ENCODE peak calls at places on chromosome 17, in four cellular contexts. One of them, this sample, is unnamed.
A peak's percentile ranks its signal among the peaks of the same experiment; 100 is the strongest.

GRCh38 chr17:32285286-32285685 is 19.7 kb downstream of the RHBDL3 start:
- DNase-seq in HepG2: no peak
- DNase-seq in transverse colon: no peak
- DNase-seq in GM23338: no peak
- DNase-seq in this sample: no peak

GRCh38 chr17:73850426-73850825 is 206.2 kb upstream of the SDK2 start:
- DNase-seq in HepG2: no peak
- DNase-seq in transverse colon: no peak
- DNase-seq in GM23338: no peak
- DNase-seq in this sample: no peak

GRCh38 chr17:21358682-21359482 is 17.3 kb upstream of the KCNJ12 start:
- DNase-seq in transverse colon: no peak
- DNase-seq in GM23338: no peak
- DNase-seq in HepG2: no peak
- DNase-seq in this sample: no peak

GRCh38 chr17:5002121-5002788 is 4.5 kb downstream of the KIF1C start:
- DNase-seq in HepG2: no peak
- DNase-seq in transverse colon: no peak
- DNase-seq in GM23338: no peak
- DNase-seq in this sample: no peak

GRCh38 chr17:3963214-3964201 is 729 bp downstream of the ATP2A3 start:
- DNase-seq in HepG2: no peak
- DNase-seq in transverse colon: peak; percentile 73
- DNase-seq in GM23338: peak; percentile 69
- DNase-seq in this sample: peak; percentile 47

GRCh38 chr17:76051571-76051970 is 20.7 kb downstream of the SRP68 start:
- DNase-seq in transverse colon: no peak
- DNase-seq in GM23338: no peak
- DNase-seq in HepG2: no peak
- DNase-seq in this sample: no peak

GRCh38 chr17:31064707-31065106 is 30.1 kb upstream of the NF1 start:
- DNase-seq in HepG2: no peak
- DNase-seq in GM23338: no peak
- DNase-seq in transverse colon: no peak
- DNase-seq in this sample: no peak

GRCh38 chr17:82657926-82658325 is 9.7 kb upstream of the WDR45B start:
- DNase-seq in transverse colon: no peak
- DNase-seq in HepG2: no peak
- DNase-seq in GM23338: no peak
- DNase-seq in this sample: no peak

GRCh38 chr17:46765491-46765890 is 53.0 kb downstream of the WNT3 start:
- DNase-seq in transverse colon: no peak
- DNase-seq in GM23338: no peak
- DNase-seq in HepG2: no peak
- DNase-seq in this sample: no peak

GRCh38 chr17:35241520-35241919 is 1.4 kb upstream of the SLFN5 start:
- DNase-seq in HepG2: no peak
- DNase-seq in GM23338: peak; percentile 15
- DNase-seq in transverse colon: no peak
- DNase-seq in this sample: no peak

GRCh38 chr17:10698116-10698818 is 873 bp downstream of the ADPRM start:
- DNase-seq in GM23338: peak; percentile 11
- DNase-seq in transverse colon: no peak
- DNase-seq in HepG2: peak; percentile 10
- DNase-seq in this sample: no peak

GRCh38 chr17:8435245-8436168 is at the start of gene NDEL1:
- DNase-seq in GM23338: peak; percentile 99
- DNase-seq in transverse colon: peak; percentile 99
- DNase-seq in HepG2: peak; percentile 92
- DNase-seq in this sample: peak; percentile 100

GRCh38 chr17:74243013-74243755 is 29.8 kb downstream of the TTYH2 start:
- DNase-seq in transverse colon: no peak
- DNase-seq in HepG2: no peak
- DNase-seq in GM23338: no peak
- DNase-seq in this sample: no peak

GRCh38 chr17:62064791-62065563 is at the start of gene MED13:
- DNase-seq in HepG2: peak; percentile 32
- DNase-seq in GM23338: peak; percentile 64
- DNase-seq in transverse colon: peak; percentile 71
- DNase-seq in this sample: peak; percentile 65

GRCh38 chr17:61212655-61213054 is 187.0 kb upstream of the TBX2 start:
- DNase-seq in HepG2: no peak
- DNase-seq in transverse colon: no peak
- DNase-seq in GM23338: no peak
- DNase-seq in this sample: no peak

GRCh38 chr17:44417553-44417952 is 28.1 kb upstream of the ITGA2B start:
- DNase-seq in HepG2: peak; percentile 20
- DNase-seq in transverse colon: no peak
- DNase-seq in GM23338: no peak
- DNase-seq in this sample: no peak

GRCh38 chr17:71430281-71430680 is 690.5 kb upstream of the SOX9 start:
- DNase-seq in GM23338: no peak
- DNase-seq in HepG2: no peak
- DNase-seq in transverse colon: no peak
- DNase-seq in this sample: no peak

GRCh38 chr17:11996722-11997146 is 541 bp downstream of the ZNF18 start:
- DNase-seq in HepG2: peak; percentile 39
- DNase-seq in transverse colon: peak; percentile 55
- DNase-seq in GM23338: peak; percentile 70
- DNase-seq in this sample: no peak

GRCh38 chr17:31653710-31654109 is 205.3 kb downstream of the COPRS start:
- DNase-seq in transverse colon: no peak
- DNase-seq in GM23338: no peak
- DNase-seq in HepG2: no peak
- DNase-seq in this sample: no peak

GRCh38 chr17:17757944-17758343 is 76.7 kb downstream of the RAI1 start:
- DNase-seq in GM23338: no peak
- DNase-seq in transverse colon: no peak
- DNase-seq in HepG2: no peak
- DNase-seq in this sample: no peak

GRCh38 chr17:72456026-72456569 is 335.3 kb downstream of the SOX9 start:
- DNase-seq in GM23338: no peak
- DNase-seq in HepG2: peak; percentile 73
- DNase-seq in transverse colon: peak; percentile 80
- DNase-seq in this sample: no peak

GRCh38 chr17:43020789-43021738 is 1.1 kb downstream of the VAT1 start:
- DNase-seq in GM23338: peak; percentile 75
- DNase-seq in transverse colon: peak; percentile 67
- DNase-seq in HepG2: peak; percentile 63
- DNase-seq in this sample: peak; percentile 76

GRCh38 chr17:1386265-1386664 is 13.8 kb downstream of the YWHAE start:
- DNase-seq in GM23338: no peak
- DNase-seq in transverse colon: no peak
- DNase-seq in HepG2: no peak
- DNase-seq in this sample: no peak

GRCh38 chr17:44279586-44280344 is 11.8 kb upstream of the SLC4A1 start:
- DNase-seq in HepG2: peak; percentile 86
- DNase-seq in GM23338: peak; percentile 89
- DNase-seq in transverse colon: peak; percentile 80
- DNase-seq in this sample: no peak

GRCh38 chr17:5592382-5592781 is 8.1 kb upstream of the NLRP1 start:
- DNase-seq in GM23338: peak; percentile 84
- DNase-seq in transverse colon: no peak
- DNase-seq in HepG2: peak; percentile 33
- DNase-seq in this sample: peak; percentile 38

GRCh38 chr17:869567-870530 is 87.7 kb downstream of the MRM3 start:
- DNase-seq in GM23338: no peak
- DNase-seq in HepG2: no peak
- DNase-seq in transverse colon: no peak
- DNase-seq in this sample: no peak

GRCh38 chr17:77161953-77162352 is 21.2 kb downstream of the SEC14L1 start:
- DNase-seq in GM23338: no peak
- DNase-seq in transverse colon: no peak
- DNase-seq in HepG2: no peak
- DNase-seq in this sample: no peak

GRCh38 chr17:44798352-44798751 is 31.7 kb downstream of the GJC1 start:
- DNase-seq in transverse colon: no peak
- DNase-seq in HepG2: no peak
- DNase-seq in GM23338: no peak
- DNase-seq in this sample: no peak

GRCh38 chr17:6218333-6218732 is 148.2 kb downstream of the WSCD1 start:
- DNase-seq in transverse colon: no peak
- DNase-seq in HepG2: no peak
- DNase-seq in GM23338: no peak
- DNase-seq in this sample: no peak

GRCh38 chr17:68955181-68955841 is at the start of gene ABCA8:
- DNase-seq in transverse colon: no peak
- DNase-seq in GM23338: no peak
- DNase-seq in HepG2: no peak
- DNase-seq in this sample: no peak

GRCh38 chr17:62644487-62645173 is 17.2 kb downstream of the MRC2 start:
- DNase-seq in HepG2: peak; percentile 59
- DNase-seq in GM23338: peak; percentile 80
- DNase-seq in transverse colon: no peak
- DNase-seq in this sample: no peak

GRCh38 chr17:5832886-5833285 is 237.3 kb upstream of the WSCD1 start:
- DNase-seq in GM23338: peak; percentile 84
- DNase-seq in HepG2: peak; percentile 37
- DNase-seq in transverse colon: no peak
- DNase-seq in this sample: no peak

GRCh38 chr17:64005734-64006167 is 7.6 kb downstream of the PRR29 start:
- DNase-seq in GM23338: no peak
- DNase-seq in transverse colon: peak; percentile 33
- DNase-seq in HepG2: peak; percentile 62
- DNase-seq in this sample: no peak

GRCh38 chr17:27296427-27296979 is 2.6 kb downstream of the WSB1 start:
- DNase-seq in HepG2: no peak
- DNase-seq in transverse colon: no peak
- DNase-seq in GM23338: no peak
- DNase-seq in this sample: no peak

GRCh38 chr17:31492880-31493655 is 101.6 kb downstream of the RAB11FIP4 start:
- DNase-seq in transverse colon: peak; percentile 56
- DNase-seq in GM23338: no peak
- DNase-seq in HepG2: no peak
- DNase-seq in this sample: no peak

GRCh38 chr17:57210224-57210553 is 46.1 kb upstream of the MSI2 start:
- DNase-seq in transverse colon: no peak
- DNase-seq in GM23338: no peak
- DNase-seq in HepG2: no peak
- DNase-seq in this sample: no peak

GRCh38 chr17:31452561-31453110 is 61.2 kb downstream of the RAB11FIP4 start:
- DNase-seq in GM23338: no peak
- DNase-seq in transverse colon: no peak
- DNase-seq in HepG2: no peak
- DNase-seq in this sample: no peak

GRCh38 chr17:78227455-78227916 is 3.9 kb upstream of the TMEM235 start:
- DNase-seq in HepG2: no peak
- DNase-seq in transverse colon: no peak
- DNase-seq in GM23338: no peak
- DNase-seq in this sample: no peak
- H3K4me3 ChIP-seq in HepG2: no peak overlapping the region
- H3K4me3 ChIP-seq in transverse colon: no peak overlapping the region
- H3K4me3 ChIP-seq in GM23338: no peak overlapping the region
- H3K4me3 ChIP-seq in this sample: no peak overlapping the region

DNA sequence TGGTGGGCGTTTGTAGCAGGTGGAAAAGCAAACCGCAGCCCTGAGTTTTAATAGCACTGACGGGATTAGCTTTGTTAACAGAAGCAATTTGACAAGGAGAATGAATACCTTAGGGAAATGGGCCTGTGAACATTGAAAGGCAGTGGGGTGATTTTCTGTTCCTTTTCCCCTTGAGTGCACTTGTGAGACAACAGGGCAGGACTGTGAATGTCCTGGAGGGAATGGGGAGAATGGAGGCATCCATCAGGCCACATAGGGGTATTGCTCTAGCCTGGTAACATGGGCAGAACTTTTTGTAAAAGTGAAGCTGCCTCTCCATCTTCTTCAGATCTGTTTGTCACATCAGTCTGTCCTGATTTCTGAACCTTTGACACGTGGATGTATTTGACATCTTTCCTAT is 26.2 kb downstream of the USP43 start:
- DNase-seq in transverse colon: no peak
- DNase-seq in GM23338: no peak
- DNase-seq in HepG2: no peak
- DNase-seq in this sample: peak; percentile 9
- H3K4me1 ChIP-seq in transverse colon: no peaks in the 10 kb centered on the region
- H3K4me1 ChIP-seq in GM23338: peaks cover 6% of the 10 kb centered on the region
- H3K4me1 ChIP-seq in HepG2: no peaks in the 10 kb centered on the region
- H3K4me1 ChIP-seq in this sample: no peaks in the 10 kb centered on the region

GRCh38 chr17:2693561-2694380 is 17.8 kb downstream of the CLUH start:
- DNase-seq in transverse colon: peak; percentile 7
- DNase-seq in GM23338: no peak
- DNase-seq in HepG2: no peak
- DNase-seq in this sample: no peak
- H3K36me3 ChIP-seq in transverse colon: no peaks in the 10 kb centered on the region
- H3K36me3 ChIP-seq in GM23338: no peaks in the 10 kb centered on the region
- H3K36me3 ChIP-seq in HepG2: peaks cover 58% of the 10 kb centered on the region
- H3K36me3 ChIP-seq in this sample: peaks cover 87% of the 10 kb centered on the region

DNA sequence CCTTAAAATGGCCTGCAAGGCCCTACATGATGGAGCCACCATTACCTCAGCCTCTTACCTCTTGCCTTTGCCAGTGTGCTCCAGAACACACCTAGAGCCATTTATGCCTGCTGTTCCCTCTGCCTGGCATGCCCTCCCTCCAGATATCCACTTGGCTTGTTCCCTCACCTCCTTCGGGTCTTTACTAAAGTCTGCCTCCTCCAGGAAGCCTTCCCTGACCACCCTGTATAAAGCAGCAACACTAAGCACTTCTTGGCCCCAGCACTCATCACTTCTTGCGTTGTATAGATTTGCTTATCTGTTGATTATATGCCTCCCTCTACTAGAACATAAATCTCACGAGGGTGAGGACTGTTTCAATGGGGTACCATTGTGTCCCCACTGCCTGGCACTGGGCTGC is 25.3 kb downstream of the ANKRD40 start:
- DNase-seq in GM23338: no peak
- DNase-seq in transverse colon: no peak
- DNase-seq in HepG2: no peak
- DNase-seq in this sample: no peak
- H3K4me3 ChIP-seq in GM23338: no peak overlapping the region
- H3K4me3 ChIP-seq in transverse colon: no peak overlapping the region
- H3K4me3 ChIP-seq in HepG2: no peak overlapping the region
- H3K4me3 ChIP-seq in this sample: no peak overlapping the region

GRCh38 chr17:66897141-66897540 is 62.2 kb downstream of the CACNG5 start:
- DNase-seq in GM23338: no peak
- DNase-seq in HepG2: no peak
- DNase-seq in transverse colon: no peak
- DNase-seq in this sample: no peak

GRCh38 chr17:66893382-66893781 is 58.5 kb downstream of the CACNG5 start:
- DNase-seq in HepG2: no peak
- DNase-seq in transverse colon: no peak
- DNase-seq in GM23338: no peak
- DNase-seq in this sample: no peak

GRCh38 chr17:66889480-66890230 is 54.7 kb downstream of the CACNG5 start:
- DNase-seq in GM23338: no peak
- DNase-seq in HepG2: no peak
- DNase-seq in transverse colon: no peak
- DNase-seq in this sample: no peak

GRCh38 chr17:66893863-66894262 is 58.9 kb downstream of the CACNG5 start:
- DNase-seq in GM23338: no peak
- DNase-seq in HepG2: no peak
- DNase-seq in transverse colon: no peak
- DNase-seq in this sample: no peak

GRCh38 chr17:66892286-66892685 is 57.4 kb downstream of the CACNG5 start:
- DNase-seq in transverse colon: no peak
- DNase-seq in HepG2: no peak
- DNase-seq in GM23338: no peak
- DNase-seq in this sample: no peak
- H3K4me1 ChIP-seq in transverse colon: no peaks in the 10 kb centered on the region
- H3K4me1 ChIP-seq in HepG2: no peaks in the 10 kb centered on the region
- H3K4me1 ChIP-seq in GM23338: no peaks in the 10 kb centered on the region
- H3K4me1 ChIP-seq in this sample: no peaks in the 10 kb centered on the region

This sample was measured in HAP-1.